ENCODE peak calls at places on chromosomes 1 and 21, in nine cellular contexts. S, C, N, Q, D, Y, O, M and K are unnamed samples.

GRCh38 chr1:200671235-200671786 is 1.6 kb upstream of the DDX59 start:
- DNase-seq in S (no peak), C (no peak), N (no peak), Q (no peak), D (no peak), Y (no peak), O (no peak), M (no peak), K (no peak)

GRCh38 chr1:94154989-94155388 is 34.0 kb upstream of the ABCA4 start:
- DNase-seq in S (no peak), C (no peak), N (no peak), Q (no peak), D (no peak), Y (no peak), O (no peak), M (no peak), K (no peak)

GRCh38 chr1:234154320-234155251 is 218.7 kb upstream of the COA6 start:
- DNase-seq in S (no peak), C (peak; percentile 22), N (no peak), Q (no peak), D (peak; percentile 68), Y (no peak), O (no peak), M (peak; percentile 68), K (no peak)

GRCh38 chr1:206770531-206771352 is at the start of gene IL19:
- DNase-seq in S (no peak), C (no peak), N (no peak), Q (no peak), D (no peak), Y (no peak), O (no peak), M (peak; percentile 57), K (no peak)

GRCh38 chr1:198662821-198663220 is 24.0 kb downstream of the PTPRC start:
- DNase-seq in S (no peak), C (no peak), N (no peak), Q (no peak), D (no peak), Y (no peak), O (no peak), M (no peak), K (no peak)

GRCh38 chr1:179853102-179853501 is 24.5 kb downstream of the TOR1AIP2 start:
- DNase-seq in S (no peak), C (no peak), N (no peak), Q (no peak), D (no peak), Y (no peak), O (no peak), M (no peak), K (no peak)

GRCh38 chr1:177567393-177567792 is 396.6 kb downstream of the BRINP2 start:
- DNase-seq in S (no peak), C (no peak), N (no peak), Q (no peak), D (no peak), Y (no peak), O (no peak), M (no peak), K (no peak)

GRCh38 chr21:45938811-45939520 is 42.6 kb upstream of the COL6A1 start:
- DNase-seq in S (no peak), C (no peak), N (no peak), Q (no peak), D (no peak), Y (peak; percentile 78), O (no peak), M (no peak), K (no peak)

GRCh38 chr1:5770981-5771765 is 221.1 kb downstream of the NPHP4 start:
- DNase-seq in S (peak; percentile 71), C (no peak), N (no peak), Q (no peak), D (no peak), Y (peak; percentile 72), O (no peak), M (no peak), K (no peak)

GRCh38 chr1:47703981-47704596 is 266.2 kb downstream of the FOXD2 start:
- DNase-seq in S (no peak), C (no peak), N (no peak), Q (no peak), D (no peak), Y (no peak), O (no peak), M (no peak), K (peak; percentile 82)

GRCh38 chr1:99681583-99681982 is 35.7 kb downstream of the PALMD start:
- DNase-seq in S (no peak), C (no peak), N (no peak), Q (no peak), D (no peak), Y (no peak), O (no peak), M (peak; percentile 40), K (no peak)
- H3K27ac ChIP-seq in S (no peak overlapping the region), C (no peak overlapping the region), N (peak overlapping the region; percentile 26), Q (no peak overlapping the region), D (no peak overlapping the region), Y (no peak overlapping the region), O (no peak overlapping the region), M (peak overlapping the region; percentile 81), K (peak overlapping the region; percentile 87)

DNA sequence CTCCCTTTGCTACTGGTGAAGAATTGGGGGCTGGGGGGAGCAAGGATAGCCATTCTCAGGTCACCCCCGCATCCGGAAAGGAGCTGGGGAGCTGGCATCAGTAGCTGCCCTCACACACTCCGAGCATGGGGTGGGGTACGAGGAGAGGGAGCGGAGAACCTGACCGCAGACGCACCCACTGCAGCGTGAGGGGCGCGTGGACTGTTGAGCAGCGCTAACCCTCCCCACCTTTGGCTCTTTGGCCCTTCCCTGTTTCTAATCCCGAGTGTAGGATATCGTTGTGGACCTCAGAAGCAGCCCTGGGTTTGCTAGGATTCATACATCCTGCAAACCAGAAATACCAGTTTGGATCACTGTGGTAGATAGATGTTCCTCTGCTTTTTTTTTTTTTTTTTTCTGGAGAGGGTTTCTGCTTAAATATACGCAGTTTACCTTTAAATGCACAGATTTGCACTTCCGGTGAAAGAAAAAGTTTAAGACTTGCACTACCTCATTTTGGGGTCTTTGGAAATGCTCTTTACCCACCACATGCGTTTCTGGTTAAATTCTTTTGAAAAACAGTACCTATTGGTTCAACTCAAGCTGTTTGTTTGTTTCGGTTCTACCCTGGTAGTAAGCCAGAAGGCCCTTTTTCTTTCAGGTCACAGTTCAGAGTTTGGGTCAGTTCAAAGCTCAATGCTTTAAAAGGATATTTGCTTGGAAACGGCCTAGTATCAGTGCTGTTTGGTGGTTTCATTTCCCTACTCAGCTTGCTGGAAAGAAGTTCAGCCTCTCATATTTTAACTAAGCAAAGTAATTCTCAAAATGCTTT is 821 bp downstream of the DDI2 start:
- DNase-seq in S (no peak), C (no peak), N (no peak), Q (no peak), D (peak; percentile 75), Y (no peak), O (no peak), M (peak; percentile 41), K (no peak)
- H3K27ac ChIP-seq in S (peak overlapping the region; percentile 79), C (peak overlapping the region; percentile 77), N (peak overlapping the region; percentile 74), Q (peak overlapping the region; percentile 82), D (peak overlapping the region; percentile 83), Y (peak overlapping the region; percentile 98), O (peak overlapping the region; percentile 93), M (peak overlapping the region; percentile 48), K (peak overlapping the region; percentile 69)

GRCh38 chr1:45326627-45327591 is at the start of gene HPDL:
- DNase-seq in S (peak; percentile 75), C (peak; percentile 55), N (peak; percentile 63), Q (peak; percentile 54), D (peak; percentile 41), Y (peak; percentile 85), O (peak; percentile 77), M (peak; percentile 42), K (peak; percentile 40)

GRCh38 chr1:45322486-45323040 is 4.1 kb upstream of the HPDL start:
- DNase-seq in S (no peak), C (no peak), N (no peak), Q (no peak), D (no peak), Y (no peak), O (no peak), M (no peak), K (no peak)

GRCh38 chr1:45328680-45329079 is 2.0 kb downstream of the HPDL start:
- DNase-seq in S (no peak), C (no peak), N (no peak), Q (no peak), D (peak; percentile 10), Y (no peak), O (no peak), M (no peak), K (no peak)

GRCh38 chr1:45327644-45328515 is 1.2 kb downstream of the HPDL start:
- DNase-seq in S (no peak), C (no peak), N (no peak), Q (no peak), D (peak; percentile 11), Y (no peak), O (no peak), M (no peak), K (no peak)

GRCh38 chr1:45325816-45326506 is 734 bp upstream of the HPDL start:
- DNase-seq in S (no peak), C (no peak), N (no peak), Q (no peak), D (no peak), Y (no peak), O (peak; percentile 60), M (no peak), K (no peak)
- H3K27ac ChIP-seq in S (no peak overlapping the region), C (no peak overlapping the region), N (no peak overlapping the region), Q (peak overlapping the region; percentile 60), D (no peak overlapping the region), Y (no peak overlapping the region), O (no peak overlapping the region), M (no peak overlapping the region), K (no peak overlapping the region)

GRCh38 chr1:24413350-24414163 is at the start of gene STPG1:
- DNase-seq in S (peak; percentile 76), C (peak; percentile 80), N (peak; percentile 76), Q (peak; percentile 53), D (peak; percentile 98), Y (peak; percentile 91), O (peak; percentile 82), M (peak; percentile 87), K (peak; percentile 96)

GRCh38 chr1:24415334-24415909 is at the start of gene NIPAL3:
- DNase-seq in S (peak; percentile 98), C (peak; percentile 98), N (peak; percentile 96), Q (peak; percentile 91), D (peak; percentile 92), Y (peak; percentile 97), O (peak; percentile 95), M (peak; percentile 99), K (peak; percentile 93)

GRCh38 chr1:24415910-24416665 is 486 bp downstream of the NIPAL3 start:
- DNase-seq in S (no peak), C (no peak), N (peak; percentile 14), Q (no peak), D (peak; percentile 47), Y (no peak), O (no peak), M (peak; percentile 47), K (no peak)

GRCh38 chr1:24416666-24417391 is 1.2 kb downstream of the NIPAL3 start:
- DNase-seq in S (no peak), C (no peak), N (no peak), Q (no peak), D (peak; percentile 57), Y (no peak), O (no peak), M (peak; percentile 99), K (peak; percentile 97)

DNA sequence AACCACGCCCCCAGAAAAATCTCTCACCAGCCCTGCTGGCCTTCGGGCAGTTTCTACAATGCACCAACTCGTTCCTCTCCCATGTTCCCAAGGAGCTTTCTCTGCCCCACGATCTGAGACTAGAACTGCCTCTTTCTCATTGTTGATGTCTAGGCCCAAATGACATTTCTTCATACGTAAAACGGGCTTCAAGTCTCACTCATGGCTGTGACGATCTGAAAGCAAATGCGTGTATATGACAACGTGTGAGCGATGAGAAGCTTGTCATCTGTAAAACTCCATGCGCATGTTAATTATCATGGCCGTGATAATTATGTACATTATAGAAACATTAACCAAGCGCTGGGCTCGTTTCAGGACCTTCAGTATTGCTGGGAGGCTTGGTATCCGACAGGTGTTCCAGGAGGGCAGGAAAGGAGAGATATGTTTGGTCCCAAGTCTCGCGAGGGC is 693 bp upstream of the NIPAL3 start:
- DNase-seq in S (no peak), C (no peak), N (no peak), Q (no peak), D (no peak), Y (no peak), O (no peak), M (peak; percentile 14), K (peak; percentile 3)
- H3K27ac ChIP-seq in S (peak overlapping the region; percentile 8), C (no peak overlapping the region), N (no peak overlapping the region), Q (peak overlapping the region; percentile 75), D (peak overlapping the region; percentile 21), Y (peak overlapping the region; percentile 74), O (no peak overlapping the region), M (no peak overlapping the region), K (no peak overlapping the region)